ENCODE peak calls at places on chromosomes 5 and 9, in four cellular contexts. H is K562, V is HepG2, P is H1. Z is an unnamed sample.

GRCh38 chr9:100720922-100721321 is 143.0 kb downstream of the CAVIN4 start:
- DNase-seq in P (no peak), V (no peak), H (no peak), Z (no peak)

GRCh38 chr9:113853333-113853732 is 22.8 kb upstream of the ZNF618 start:
- DNase-seq in V (peak; percentile 28), P (no peak), H (no peak), Z (peak; percentile 22)

GRCh38 chr9:38233343-38233742 is 159.2 kb upstream of the ALDH1B1 start:
- DNase-seq in P (no peak), H (no peak), V (no peak), Z (no peak)

GRCh38 chr5:31701642-31702041 is 62.7 kb downstream of the PDZD2 start:
- DNase-seq in H (no peak), P (no peak), V (no peak), Z (no peak)

GRCh38 chr5:53179681-53180080 is 70.1 kb upstream of the MOCS2 start:
- DNase-seq in V (no peak), H (no peak), P (no peak), Z (no peak)

GRCh38 chr5:16981700-16982099 is 45.6 kb upstream of the MYO10 start:
- DNase-seq in H (no peak), V (no peak), P (no peak), Z (no peak)

GRCh38 chr5:135635471-135635870 is 56.7 kb upstream of the CXCL14 start:
- DNase-seq in P (no peak), V (no peak), H (no peak), Z (no peak)

GRCh38 chr9:12812710-12813109 is 37.9 kb downstream of the LURAP1L start:
- DNase-seq in V (no peak), H (no peak), P (no peak), Z (no peak)

GRCh38 chr9:33105504-33105903 is 29.0 kb upstream of the SMU1 start:
- DNase-seq in V (no peak), H (no peak), P (no peak), Z (no peak)

GRCh38 chr9:129880654-129881546 is 45.6 kb downstream of the USP20 start:
- DNase-seq in H (no peak), P (no peak), V (no peak), Z (no peak)

GRCh38 chr5:62046191-62046590 is 259.8 kb upstream of the KIF2A start:
- DNase-seq in H (no peak), P (no peak), V (no peak), Z (no peak)

GRCh38 chr9:91734371-91734981 is 215.6 kb downstream of the ROR2 start:
- DNase-seq in P (peak; percentile 23), V (peak; percentile 13), H (peak; percentile 84), Z (peak; percentile 78)

GRCh38 chr9:75589497-75589896 is 301.0 kb upstream of the PCSK5 start:
- DNase-seq in H (no peak), V (no peak), P (no peak), Z (no peak)

GRCh38 chr5:108375768-108376167 is 6.1 kb downstream of the FBXL17 start:
- DNase-seq in V (no peak), P (no peak), H (no peak), Z (no peak)

GRCh38 chr5:155727512-155728145 is 599.3 kb upstream of the SGCD start:
- DNase-seq in H (no peak), V (no peak), P (no peak), Z (peak; percentile 26)

GRCh38 chr9:120713257-120714087 is 798 bp downstream of the MEGF9 start:
- DNase-seq in P (no peak), H (peak; percentile 28), V (no peak), Z (peak; percentile 28)

GRCh38 chr9:128104171-128104618 is 23.3 kb downstream of the PTGES2 start:
- DNase-seq in P (no peak), V (peak; percentile 87), H (no peak), Z (no peak)

GRCh38 chr9:19511694-19512093 is 102.9 kb downstream of the ACER2 start:
- DNase-seq in P (no peak), V (no peak), H (no peak), Z (no peak)

GRCh38 chr9:96156151-96156550 is 145.8 kb downstream of the HSD17B3 start:
- DNase-seq in V (no peak), P (no peak), H (no peak), Z (no peak)

GRCh38 chr5:178125253-178125916 is 5.4 kb upstream of the RMND5B start:
- DNase-seq in P (no peak), H (no peak), V (no peak), Z (no peak)

GRCh38 chr5:76456258-76456657 is 53.2 kb downstream of the IQGAP2 start:
- DNase-seq in P (no peak), H (no peak), V (no peak), Z (no peak)

GRCh38 chr5:80963966-80964481 is 3.9 kb downstream of the RASGRF2 start:
- DNase-seq in V (no peak), H (no peak), P (no peak), Z (no peak)

GRCh38 chr9:128881884-128882676 is at the start of the genes KYAT1 and LRRC8A:
- DNase-seq in P (peak; percentile 87), V (peak; percentile 92), H (peak; percentile 92), Z (peak; percentile 96)

GRCh38 chr9:76744336-76744735 is 19.9 kb upstream of the PCA3 start:
- DNase-seq in P (no peak), H (no peak), V (no peak), Z (no peak)

GRCh38 chr5:126552614-126553013 is 42.4 kb downstream of the ALDH7A1 start:
- DNase-seq in H (no peak), V (no peak), P (no peak), Z (no peak)

GRCh38 chr5:72145351-72145750 is 38.1 kb downstream of the MAP1B start:
- DNase-seq in V (no peak), P (no peak), H (no peak), Z (no peak)

GRCh38 chr5:139655727-139656271 is 7.7 kb downstream of the CXXC5 start:
- DNase-seq in P (no peak), H (no peak), V (peak; percentile 76), Z (peak; percentile 72)
- TF ChIP-seq RNF2 in P (no peak), H (no peak), V (no peak), Z (no peak)

GRCh38 chr9:126399789-126400188 is 73.2 kb downstream of the MVB12B start:
- DNase-seq in V (no peak), P (no peak), H (no peak), Z (no peak)

GRCh38 chr9:126399251-126399650 is 72.6 kb downstream of the MVB12B start:
- DNase-seq in V (no peak), P (no peak), H (no peak), Z (no peak)

GRCh38 chr9:126397056-126397455 is 70.4 kb downstream of the MVB12B start:
- DNase-seq in P (no peak), V (no peak), H (no peak), Z (peak; percentile 10)

GRCh38 chr9:126400571-126400970 is 73.9 kb downstream of the MVB12B start:
- DNase-seq in V (no peak), H (no peak), P (no peak), Z (no peak)

DNA sequence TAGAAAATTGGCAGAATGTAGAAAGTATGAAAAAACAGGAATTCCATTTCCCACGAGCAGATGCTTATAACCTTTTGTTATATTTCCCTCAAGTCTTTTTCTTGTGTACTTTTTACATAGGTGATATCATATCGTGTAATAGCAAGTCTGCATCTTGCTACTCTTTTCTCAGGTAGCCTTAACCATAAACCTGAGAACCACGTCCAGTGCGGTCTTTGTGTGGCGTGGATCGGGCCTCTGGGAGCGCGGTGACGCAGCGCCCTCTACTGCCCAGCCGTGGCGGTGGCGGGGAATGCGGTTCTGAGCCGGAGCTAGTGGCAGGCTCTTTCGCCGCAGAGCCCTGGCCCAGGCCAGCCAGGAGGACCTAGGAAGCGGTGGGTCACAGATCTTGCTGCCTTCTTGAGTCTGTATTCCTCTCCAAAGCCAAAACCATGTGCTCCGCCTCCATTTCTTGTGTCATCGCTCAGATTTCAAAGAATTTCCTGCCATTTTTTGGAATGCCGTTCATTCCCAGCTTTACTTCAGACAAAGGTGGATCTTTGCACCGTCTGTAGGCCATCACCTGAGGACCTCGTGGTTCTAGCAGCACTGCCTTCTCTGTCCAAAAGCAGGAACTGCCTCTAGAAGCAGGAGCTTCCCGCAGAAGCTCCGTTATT is 71.9 kb downstream of the MVB12B start:
- DNase-seq in P (no peak), H (peak; percentile 83), V (peak; percentile 37), Z (peak; percentile 80)
- TF ChIP-seq USF2 in P (no peak), H (no peak), V (no peak), Z (no peak)

DNA sequence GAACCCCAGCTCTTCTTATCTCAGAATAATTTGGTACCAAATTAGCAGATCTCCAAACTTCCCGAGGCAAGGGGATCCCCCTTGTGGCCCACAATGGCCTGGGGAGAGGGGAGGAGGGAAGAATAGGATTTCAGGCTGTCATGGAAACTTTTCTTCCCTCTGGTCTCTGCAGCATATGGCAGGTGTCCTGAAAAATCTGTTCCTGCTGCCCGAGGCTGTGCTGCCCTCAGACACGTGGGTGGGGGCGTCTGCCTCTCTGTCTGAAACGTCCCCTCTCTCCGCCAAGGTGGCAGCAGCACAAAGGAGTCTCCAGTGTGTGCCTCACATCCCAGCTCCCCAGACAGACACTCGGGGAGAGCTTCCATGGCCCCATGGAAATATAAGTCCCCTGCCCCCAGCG is 34.0 kb downstream of the CCNJL start:
- DNase-seq in P (no peak), V (no peak), H (no peak), Z (no peak)
- TF ChIP-seq RNF2 in P (no peak), V (no peak), H (no peak), Z (no peak)

DNA sequence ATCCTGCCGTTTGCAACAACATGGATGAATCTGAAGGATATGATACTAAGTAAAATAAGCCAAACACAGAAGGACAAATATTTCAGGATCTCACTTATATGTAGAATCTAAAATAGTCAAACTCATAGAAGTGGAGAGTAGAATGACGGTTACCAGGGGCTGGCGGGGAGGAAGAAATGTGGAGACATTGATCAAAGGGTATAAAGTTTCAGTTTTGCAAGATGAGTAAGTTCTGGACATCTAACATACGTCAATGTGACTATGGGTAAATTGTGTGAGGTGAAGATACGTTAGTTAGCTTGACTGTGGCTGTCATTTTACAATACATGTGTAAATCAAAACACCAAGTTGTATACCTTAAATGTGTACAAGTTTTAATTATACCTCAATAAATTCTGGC is 200.3 kb downstream of the SNX18 start:
- DNase-seq in H (no peak), V (no peak), P (no peak), Z (no peak)
- TF ChIP-seq USF2 in H (no peak), V (no peak), P (no peak), Z (no peak)

DNA sequence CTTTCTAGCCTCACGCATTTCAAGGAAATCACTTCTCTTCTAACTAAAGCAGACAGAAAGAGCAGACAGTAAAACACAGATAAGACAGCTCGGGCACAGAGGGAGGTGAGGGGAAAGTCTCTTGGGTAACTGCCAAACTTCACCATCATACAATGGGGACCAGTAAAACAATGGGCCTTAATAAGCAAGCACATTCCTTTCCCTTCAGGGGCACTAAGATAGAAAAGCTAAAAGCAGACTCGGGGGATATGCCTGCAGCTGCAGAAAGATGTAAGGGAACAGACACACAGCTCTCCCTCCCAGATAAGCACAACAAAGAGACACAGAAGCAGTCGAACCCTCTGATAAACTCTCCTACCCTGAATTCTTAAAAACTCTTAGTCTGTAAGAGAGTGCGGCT is 15.6 kb upstream of the CKS2 start:
- DNase-seq in V (no peak), H (no peak), P (no peak), Z (no peak)
- TF ChIP-seq RNF2 in V (no peak), H (no peak), P (no peak), Z (no peak)

DNA sequence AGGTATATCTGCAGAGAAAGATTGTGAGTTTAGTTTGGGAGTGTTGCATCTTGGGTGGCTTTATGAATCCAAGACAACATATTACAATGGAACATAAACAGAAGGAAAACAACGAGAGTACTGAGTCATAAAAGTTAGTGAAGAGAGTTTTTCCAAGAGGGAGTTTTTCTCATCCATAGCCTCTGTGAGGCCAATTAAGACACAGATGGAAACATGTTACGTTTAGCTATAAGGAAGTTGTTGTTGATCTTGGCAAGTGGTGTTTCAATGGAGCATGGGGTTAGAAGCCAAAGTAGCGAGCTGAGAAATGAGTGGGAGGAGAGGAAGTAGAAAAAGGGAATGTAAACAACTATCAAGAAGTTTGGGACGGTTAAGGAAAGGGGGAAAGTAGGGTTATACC is 53.3 kb upstream of the SPATA31D4 start:
- DNase-seq in H (no peak), P (no peak), V (no peak), Z (no peak)
- TF ChIP-seq USF2 in H (no peak), P (no peak), V (no peak), Z (no peak)

Z was measured in A549.